ENCODE peak calls at places on chromosomes 5 and 9, in six cellular contexts. One of them, this sample, is unnamed.

GRCh38 chr5:61207884-61208283 is 45.6 kb upstream of the SMIM15 start:
- DNase-seq in fibroblast of pulmonary artery: no peak
- DNase-seq in suprapubic skin: no peak
- DNase-seq in heart left ventricle: no peak
- DNase-seq in germinal center: no peak
- DNase-seq in midbrain: no peak
- DNase-seq in this sample: no peak

GRCh38 chr5:122313001-122313402 is 965 bp downstream of the SNCAIP start:
- DNase-seq in fibroblast of pulmonary artery: peak
- DNase-seq in suprapubic skin: no peak
- DNase-seq in heart left ventricle: no peak
- DNase-seq in germinal center: no peak
- DNase-seq in midbrain: no peak
- DNase-seq in this sample: peak

GRCh38 chr9:74036549-74037231 is 460.4 kb upstream of the RORB start:
- DNase-seq in fibroblast of pulmonary artery: peak
- DNase-seq in suprapubic skin: no peak
- DNase-seq in heart left ventricle: no peak
- DNase-seq in germinal center: no peak
- DNase-seq in midbrain: no peak
- DNase-seq in this sample: no peak

GRCh38 chr9:17906204-17906840 is 327.5 kb downstream of the SH3GL2 start:
- DNase-seq in fibroblast of pulmonary artery: no peak
- DNase-seq in suprapubic skin: no peak
- DNase-seq in heart left ventricle: no peak
- DNase-seq in germinal center: no peak
- DNase-seq in midbrain: no peak
- DNase-seq in this sample: peak

GRCh38 chr9:124767830-124768229 is 3.3 kb downstream of the NR6A1 start:
- DNase-seq in fibroblast of pulmonary artery: no peak
- DNase-seq in suprapubic skin: no peak
- DNase-seq in heart left ventricle: no peak
- DNase-seq in germinal center: no peak
- DNase-seq in midbrain: no peak
- DNase-seq in this sample: no peak

GRCh38 chr9:81570083-81570482 is 119.3 kb downstream of the TLE1 start:
- DNase-seq in fibroblast of pulmonary artery: no peak
- DNase-seq in suprapubic skin: no peak
- DNase-seq in heart left ventricle: no peak
- DNase-seq in germinal center: no peak
- DNase-seq in midbrain: no peak
- DNase-seq in this sample: no peak

GRCh38 chr5:25028994-25029393 is 384.2 kb upstream of the CDH10 start:
- DNase-seq in fibroblast of pulmonary artery: no peak
- DNase-seq in suprapubic skin: no peak
- DNase-seq in heart left ventricle: peak
- DNase-seq in germinal center: no peak
- DNase-seq in midbrain: no peak
- DNase-seq in this sample: no peak

GRCh38 chr5:43769576-43770352 is 166.8 kb downstream of the NNT start:
- DNase-seq in fibroblast of pulmonary artery: peak
- DNase-seq in suprapubic skin: no peak
- DNase-seq in heart left ventricle: no peak
- DNase-seq in germinal center: no peak
- DNase-seq in midbrain: no peak
- DNase-seq in this sample: no peak

GRCh38 chr9:130973686-130974281 is 34.7 kb upstream of the FIBCD1 start:
- DNase-seq in fibroblast of pulmonary artery: no peak
- DNase-seq in suprapubic skin: no peak
- DNase-seq in heart left ventricle: no peak
- DNase-seq in germinal center: no peak
- DNase-seq in midbrain: no peak
- DNase-seq in this sample: no peak

GRCh38 chr5:143514915-143515314 is 111.4 kb upstream of the NR3C1 start:
- DNase-seq in fibroblast of pulmonary artery: no peak
- DNase-seq in suprapubic skin: no peak
- DNase-seq in heart left ventricle: no peak
- DNase-seq in germinal center: no peak
- DNase-seq in midbrain: no peak
- DNase-seq in this sample: no peak

GRCh38 chr9:119933191-119933590 is 564.0 kb upstream of the BRINP1 start:
- DNase-seq in fibroblast of pulmonary artery: no peak
- DNase-seq in suprapubic skin: no peak
- DNase-seq in heart left ventricle: no peak
- DNase-seq in germinal center: no peak
- DNase-seq in midbrain: no peak
- DNase-seq in this sample: no peak

GRCh38 chr5:149049371-149049781 is 13.5 kb downstream of the SH3TC2 start:
- DNase-seq in fibroblast of pulmonary artery: no peak
- DNase-seq in suprapubic skin: no peak
- DNase-seq in heart left ventricle: no peak
- DNase-seq in germinal center: no peak
- DNase-seq in midbrain: no peak
- DNase-seq in this sample: no peak

GRCh38 chr9:36873247-36873875 is 160.7 kb downstream of the PAX5 start:
- DNase-seq in fibroblast of pulmonary artery: peak
- DNase-seq in suprapubic skin: no peak
- DNase-seq in heart left ventricle: peak
- DNase-seq in germinal center: peak
- DNase-seq in midbrain: peak
- DNase-seq in this sample: peak

GRCh38 chr9:108844856-108845255 is 10.9 kb downstream of the ACTL7B start:
- DNase-seq in fibroblast of pulmonary artery: no peak
- DNase-seq in suprapubic skin: no peak
- DNase-seq in heart left ventricle: no peak
- DNase-seq in germinal center: no peak
- DNase-seq in midbrain: no peak
- DNase-seq in this sample: no peak

GRCh38 chr9:122355336-122355875 is 15.4 kb upstream of the PTGS1 start:
- DNase-seq in fibroblast of pulmonary artery: no peak
- DNase-seq in suprapubic skin: no peak
- DNase-seq in heart left ventricle: peak
- DNase-seq in germinal center: no peak
- DNase-seq in midbrain: no peak
- DNase-seq in this sample: no peak

GRCh38 chr9:2623046-2623865 is 1.7 kb downstream of the VLDLR start:
- DNase-seq in fibroblast of pulmonary artery: peak
- DNase-seq in suprapubic skin: peak
- DNase-seq in heart left ventricle: peak
- DNase-seq in germinal center: no peak
- DNase-seq in midbrain: peak
- DNase-seq in this sample: peak

GRCh38 chr5:96870094-96871021 is 5.9 kb upstream of the ERAP2 start:
- DNase-seq in fibroblast of pulmonary artery: no peak
- DNase-seq in suprapubic skin: no peak
- DNase-seq in heart left ventricle: no peak
- DNase-seq in germinal center: peak
- DNase-seq in midbrain: no peak
- DNase-seq in this sample: no peak

GRCh38 chr9:96680812-96681499 is 25.8 kb upstream of the PRXL2C start:
- DNase-seq in fibroblast of pulmonary artery: no peak
- DNase-seq in suprapubic skin: no peak
- DNase-seq in heart left ventricle: no peak
- DNase-seq in germinal center: no peak
- DNase-seq in midbrain: no peak
- DNase-seq in this sample: no peak

GRCh38 chr9:77177894-77178794 is 810 bp downstream of the VPS13A start:
- DNase-seq in fibroblast of pulmonary artery: peak
- DNase-seq in suprapubic skin: no peak
- DNase-seq in heart left ventricle: peak
- DNase-seq in germinal center: peak
- DNase-seq in midbrain: peak
- DNase-seq in this sample: peak

GRCh38 chr9:6669881-6670280 is 24.4 kb upstream of the GLDC start:
- DNase-seq in fibroblast of pulmonary artery: no peak
- DNase-seq in suprapubic skin: no peak
- DNase-seq in heart left ventricle: no peak
- DNase-seq in germinal center: no peak
- DNase-seq in midbrain: no peak
- DNase-seq in this sample: no peak

GRCh38 chr5:154862766-154863165 is 4.3 kb downstream of the CNOT8 start:
- DNase-seq in fibroblast of pulmonary artery: no peak
- DNase-seq in suprapubic skin: no peak
- DNase-seq in heart left ventricle: no peak
- DNase-seq in germinal center: no peak
- DNase-seq in midbrain: no peak
- DNase-seq in this sample: no peak

GRCh38 chr9:129602598-129603415 is 18.1 kb downstream of the C9orf50 start:
- DNase-seq in fibroblast of pulmonary artery: no peak
- DNase-seq in suprapubic skin: no peak
- DNase-seq in heart left ventricle: no peak
- DNase-seq in germinal center: no peak
- DNase-seq in midbrain: no peak
- DNase-seq in this sample: no peak

This sample was measured in left ventricle myocardium superior.